ENCODE peak calls at places on chromosomes 3 and 15, in five cellular contexts. One of them, this sample, is unnamed. For H3K4me1, the result is how much of the 10 kb centered on the place peaks cover.

GRCh38 chr3:78809941-78810340 is 957.9 kb downstream of the ROBO1 start:
- DNase-seq in body of pancreas: no peak
- DNase-seq in transverse colon: no peak
- DNase-seq in gastrocnemius medialis: no peak
- DNase-seq in psoas muscle: no peak
- DNase-seq in this sample: no peak

GRCh38 chr3:173743111-173743510 is 345.6 kb downstream of the NLGN1 start:
- DNase-seq in psoas muscle: no peak
- DNase-seq in gastrocnemius medialis: no peak
- DNase-seq in body of pancreas: no peak
- DNase-seq in transverse colon: no peak
- DNase-seq in this sample: no peak

GRCh38 chr3:33437556-33438283 is 2.5 kb downstream of the UBP1 start:
- DNase-seq in body of pancreas: peak
- DNase-seq in gastrocnemius medialis: no peak
- DNase-seq in psoas muscle: no peak
- DNase-seq in transverse colon: peak
- DNase-seq in this sample: peak

GRCh38 chr3:81789686-81790085 is 28.2 kb upstream of the GBE1 start:
- DNase-seq in transverse colon: no peak
- DNase-seq in body of pancreas: no peak
- DNase-seq in psoas muscle: no peak
- DNase-seq in gastrocnemius medialis: no peak
- DNase-seq in this sample: no peak

GRCh38 chr3:135878501-135878900 is 87.0 kb upstream of the PPP2R3A start:
- DNase-seq in transverse colon: no peak
- DNase-seq in psoas muscle: no peak
- DNase-seq in body of pancreas: no peak
- DNase-seq in gastrocnemius medialis: no peak
- DNase-seq in this sample: no peak

GRCh38 chr15:65954289-65954741 is 85.0 kb downstream of the RAB11A start:
- DNase-seq in transverse colon: no peak
- DNase-seq in psoas muscle: no peak
- DNase-seq in gastrocnemius medialis: no peak
- DNase-seq in body of pancreas: no peak
- DNase-seq in this sample: no peak

GRCh38 chr3:107431048-107431297 is 53.7 kb downstream of the CCDC54 start:
- DNase-seq in gastrocnemius medialis: no peak
- DNase-seq in body of pancreas: no peak
- DNase-seq in psoas muscle: no peak
- DNase-seq in transverse colon: peak
- DNase-seq in this sample: no peak

GRCh38 chr3:28916713-28917499 is 364.0 kb upstream of the RBMS3 start:
- DNase-seq in gastrocnemius medialis: peak
- DNase-seq in body of pancreas: peak
- DNase-seq in transverse colon: peak
- DNase-seq in psoas muscle: peak
- DNase-seq in this sample: no peak

GRCh38 chr3:172405914-172406313 is 42.3 kb downstream of the GHSR start:
- DNase-seq in body of pancreas: no peak
- DNase-seq in transverse colon: no peak
- DNase-seq in psoas muscle: no peak
- DNase-seq in gastrocnemius medialis: no peak
- DNase-seq in this sample: no peak

GRCh38 chr15:48059786-48060185 is 61.0 kb upstream of the SLC24A5 start:
- DNase-seq in gastrocnemius medialis: no peak
- DNase-seq in body of pancreas: no peak
- DNase-seq in transverse colon: no peak
- DNase-seq in psoas muscle: peak
- DNase-seq in this sample: no peak

GRCh38 chr3:71962561-71963240 is 177.8 kb upstream of the PROK2 start:
- DNase-seq in body of pancreas: no peak
- DNase-seq in gastrocnemius medialis: no peak
- DNase-seq in transverse colon: no peak
- DNase-seq in psoas muscle: no peak
- DNase-seq in this sample: no peak

GRCh38 chr3:1272541-1273265 is 179.9 kb downstream of the CNTN6 start:
- DNase-seq in gastrocnemius medialis: no peak
- DNase-seq in body of pancreas: no peak
- DNase-seq in transverse colon: peak
- DNase-seq in psoas muscle: no peak
- DNase-seq in this sample: no peak

DNA sequence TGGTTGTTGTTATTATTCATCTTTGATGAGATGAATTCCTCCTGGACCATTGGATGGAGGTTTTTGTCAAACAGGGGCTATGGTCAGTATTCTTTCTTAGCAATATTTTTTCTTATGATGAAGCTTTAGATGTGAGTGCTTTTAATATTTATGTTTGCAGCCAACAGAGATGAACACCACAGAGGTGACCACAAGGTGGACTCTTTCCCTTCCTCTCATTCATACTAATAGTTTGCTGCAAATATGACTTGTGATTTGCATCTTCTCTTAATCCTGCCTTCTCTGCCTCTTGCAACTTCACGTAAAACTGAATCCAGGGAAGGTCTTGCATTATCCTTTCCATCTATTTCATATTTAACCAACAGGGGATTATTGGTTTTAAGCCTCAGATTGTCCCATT is 473.1 kb upstream of the UBE2E2 start:
- DNase-seq in transverse colon: no peak
- DNase-seq in body of pancreas: no peak
- DNase-seq in gastrocnemius medialis: no peak
- DNase-seq in psoas muscle: no peak
- DNase-seq in this sample: peak
- TF ChIP-seq CTCF in transverse colon: no peak
- TF ChIP-seq CTCF in body of pancreas: peak
- TF ChIP-seq CTCF in gastrocnemius medialis: no peak
- TF ChIP-seq CTCF in psoas muscle: no peak
- TF ChIP-seq CTCF in this sample: peak

DNA sequence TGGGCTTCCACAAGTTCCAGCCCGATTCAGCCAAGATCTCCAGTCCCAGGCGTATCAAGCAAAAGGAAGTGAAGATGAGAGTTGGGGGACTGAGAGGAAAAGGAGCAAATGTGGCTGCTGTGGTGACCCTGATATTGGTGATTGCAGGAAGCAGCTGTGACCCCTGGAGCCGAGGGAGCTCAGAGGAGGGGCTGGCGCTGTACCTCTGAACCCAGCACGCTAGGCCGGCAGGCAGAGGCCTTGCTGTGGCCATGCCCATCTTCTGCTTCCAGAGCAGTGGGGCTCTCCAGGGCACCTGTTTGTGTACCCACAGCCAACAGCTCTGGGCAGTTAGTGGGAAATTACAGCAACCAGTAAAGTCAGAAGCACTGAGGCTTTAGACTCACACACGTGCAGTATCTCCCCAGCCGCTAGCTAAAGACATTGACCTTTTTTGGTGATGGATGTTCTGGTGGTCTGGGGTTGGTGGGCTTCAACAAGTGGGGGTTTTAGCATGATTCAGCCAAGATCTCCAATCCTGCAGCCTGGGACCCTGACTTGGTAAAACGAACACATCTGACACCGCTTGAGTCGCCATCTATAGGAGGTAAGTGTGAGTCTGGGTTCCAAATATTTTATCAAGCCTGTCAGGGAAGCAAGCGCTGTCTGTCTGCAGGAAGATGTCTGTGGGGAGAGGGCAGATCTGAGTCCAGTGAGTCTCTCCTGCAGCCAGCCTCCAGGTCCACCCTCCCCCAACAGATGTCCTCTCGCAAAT is 33.1 kb downstream of the TM2D3 start:
- DNase-seq in gastrocnemius medialis: no peak
- DNase-seq in transverse colon: no peak
- DNase-seq in psoas muscle: no peak
- DNase-seq in body of pancreas: no peak
- DNase-seq in this sample: no peak
- H3K4me1 ChIP-seq in gastrocnemius medialis: half or more
- H3K4me1 ChIP-seq in transverse colon: under half
- H3K4me1 ChIP-seq in psoas muscle: half or more
- H3K4me1 ChIP-seq in body of pancreas: under half
- H3K4me1 ChIP-seq in this sample: under half

DNA sequence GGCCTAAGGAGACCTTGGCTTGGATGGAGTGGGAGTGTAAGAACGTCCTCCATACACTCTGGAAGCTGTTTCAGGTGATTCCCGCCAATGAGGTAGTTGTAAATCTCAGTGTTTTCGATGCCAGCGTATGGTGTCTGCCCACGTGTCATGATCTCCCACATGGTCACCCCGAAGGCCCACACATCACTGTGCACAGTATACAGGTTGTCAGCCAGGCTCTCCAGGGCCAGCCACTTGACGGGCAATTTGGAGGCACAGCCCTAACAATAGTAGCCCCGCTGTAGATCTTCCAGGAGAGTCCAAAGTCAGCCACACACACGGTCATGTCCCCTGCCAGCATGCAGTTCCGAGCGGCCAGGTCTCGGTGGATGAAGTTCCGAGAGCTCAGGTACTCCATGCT is 51.9 kb downstream of the ETFA start:
- DNase-seq in body of pancreas: no peak
- DNase-seq in gastrocnemius medialis: no peak
- DNase-seq in transverse colon: no peak
- DNase-seq in psoas muscle: no peak
- DNase-seq in this sample: no peak
- TF ChIP-seq CTCF in body of pancreas: no peak
- TF ChIP-seq CTCF in gastrocnemius medialis: no peak
- TF ChIP-seq CTCF in transverse colon: no peak
- TF ChIP-seq CTCF in psoas muscle: no peak
- TF ChIP-seq CTCF in this sample: no peak

DNA sequence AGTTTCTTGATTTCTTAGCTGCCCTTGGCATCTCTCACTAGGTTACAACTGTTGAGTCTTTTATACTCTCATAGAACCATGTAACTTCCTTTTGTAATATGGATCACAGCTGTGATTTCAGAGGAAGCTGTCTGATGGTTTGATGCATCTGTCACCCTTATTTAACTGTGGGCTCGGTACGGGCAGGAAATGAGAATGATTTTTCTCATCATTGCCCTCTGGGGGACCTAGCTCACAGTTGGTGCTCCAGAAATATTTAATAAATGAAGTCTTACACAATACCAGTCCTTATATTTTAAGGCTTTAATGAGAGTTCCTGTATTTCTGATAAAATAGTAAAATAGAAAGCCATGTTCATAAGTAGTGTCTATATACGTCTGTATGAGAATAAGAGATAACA is 151.2 kb downstream of the EBLN2 start:
- DNase-seq in body of pancreas: no peak
- DNase-seq in psoas muscle: no peak
- DNase-seq in transverse colon: no peak
- DNase-seq in gastrocnemius medialis: no peak
- DNase-seq in this sample: no peak
- H3K4me1 ChIP-seq in body of pancreas: under half
- H3K4me1 ChIP-seq in psoas muscle: under half
- H3K4me1 ChIP-seq in transverse colon: under half
- H3K4me1 ChIP-seq in gastrocnemius medialis: under half
- H3K4me1 ChIP-seq in this sample: under half

GRCh38 chr15:51100785-51101489 is 6.2 kb upstream of the TNFAIP8L3 start:
- DNase-seq in gastrocnemius medialis: no peak
- DNase-seq in psoas muscle: no peak
- DNase-seq in transverse colon: no peak
- DNase-seq in body of pancreas: no peak
- DNase-seq in this sample: no peak
- TF ChIP-seq CTCF in gastrocnemius medialis: no peak
- TF ChIP-seq CTCF in psoas muscle: no peak
- TF ChIP-seq CTCF in transverse colon: no peak
- TF ChIP-seq CTCF in body of pancreas: no peak
- TF ChIP-seq CTCF in this sample: no peak

GRCh38 chr15:93470042-93470441 is 381.0 kb upstream of the RGMA start:
- DNase-seq in psoas muscle: no peak
- DNase-seq in transverse colon: no peak
- DNase-seq in gastrocnemius medialis: no peak
- DNase-seq in body of pancreas: no peak
- DNase-seq in this sample: no peak
- H3K4me1 ChIP-seq in psoas muscle: under half
- H3K4me1 ChIP-seq in transverse colon: under half
- H3K4me1 ChIP-seq in gastrocnemius medialis: under half
- H3K4me1 ChIP-seq in body of pancreas: under half
- H3K4me1 ChIP-seq in this sample: under half

GRCh38 chr3:44883213-44883955 is 9.0 kb downstream of the TGM4 start:
- DNase-seq in psoas muscle: no peak
- DNase-seq in body of pancreas: no peak
- DNase-seq in transverse colon: no peak
- DNase-seq in gastrocnemius medialis: no peak
- DNase-seq in this sample: no peak
- TF ChIP-seq CTCF in psoas muscle: no peak
- TF ChIP-seq CTCF in body of pancreas: no peak
- TF ChIP-seq CTCF in transverse colon: no peak
- TF ChIP-seq CTCF in gastrocnemius medialis: no peak
- TF ChIP-seq CTCF in this sample: no peak

DNA sequence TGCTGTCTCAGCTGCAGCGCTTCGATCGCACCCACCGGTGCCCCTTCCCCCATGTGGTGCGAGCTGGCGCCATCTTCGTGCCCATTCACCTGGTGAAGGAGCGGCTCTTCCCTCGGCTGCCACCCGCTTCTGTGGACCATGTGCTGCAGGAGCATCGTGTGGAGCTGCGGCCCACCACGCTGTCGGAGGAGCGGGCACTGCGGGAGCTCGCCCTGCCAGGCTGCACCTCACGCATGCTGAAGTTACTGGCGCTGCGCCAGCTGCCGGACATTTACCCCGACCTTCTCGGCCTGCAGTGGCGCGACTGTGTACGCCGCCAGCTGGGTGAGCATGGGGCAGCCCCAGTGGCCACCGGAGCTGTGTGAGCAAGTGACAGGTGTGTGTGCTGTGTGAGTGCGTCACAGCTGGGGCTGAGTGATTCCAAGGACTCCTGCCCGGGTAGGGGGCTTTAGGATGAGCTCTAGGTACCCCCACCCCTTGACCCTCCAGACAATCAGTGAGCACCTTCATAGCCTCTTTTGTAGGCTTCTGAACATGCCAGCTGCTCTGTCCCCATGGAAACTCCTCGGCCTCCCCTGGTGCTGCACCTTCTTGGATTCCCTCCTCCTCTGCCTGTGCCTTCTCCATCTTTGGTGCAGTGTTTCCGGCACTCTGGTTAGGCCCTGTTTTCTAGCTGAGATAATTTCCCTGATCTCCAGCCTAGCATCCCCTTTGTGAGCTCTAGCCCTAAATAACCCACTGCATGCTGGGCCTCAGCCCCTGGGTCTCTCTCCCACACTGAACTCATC is 7.0 kb downstream of the C15orf39 start:
- DNase-seq in psoas muscle: no peak
- DNase-seq in body of pancreas: peak
- DNase-seq in transverse colon: no peak
- DNase-seq in gastrocnemius medialis: no peak
- DNase-seq in this sample: no peak
- H3K4me1 ChIP-seq in psoas muscle: under half
- H3K4me1 ChIP-seq in body of pancreas: under half
- H3K4me1 ChIP-seq in transverse colon: under half
- H3K4me1 ChIP-seq in gastrocnemius medialis: under half
- H3K4me1 ChIP-seq in this sample: under half

This sample was measured in Caco-2.